ENCODE peak calls at places on chromosomes 13 and 19, in six cellular contexts. One of them, this sample, is unnamed.

GRCh38 chr19:4357921-4358326 is 14.6 kb downstream of the MPND start:
- DNase-seq in C1 segment of cervical spinal cord: no peak
- DNase-seq in uterus: no peak
- DNase-seq in tibial artery: peak
- DNase-seq in cardiac muscle cell: no peak
- DNase-seq in anterior cingulate cortex: no peak
- DNase-seq in this sample: no peak

GRCh38 chr19:46890423-46891170 is 29.8 kb downstream of the ARHGAP35 start:
- DNase-seq in C1 segment of cervical spinal cord: no peak
- DNase-seq in uterus: no peak
- DNase-seq in tibial artery: no peak
- DNase-seq in cardiac muscle cell: peak
- DNase-seq in anterior cingulate cortex: no peak
- DNase-seq in this sample: peak

GRCh38 chr19:32104465-32105235 is 240.8 kb upstream of the ZNF507 start:
- DNase-seq in C1 segment of cervical spinal cord: no peak
- DNase-seq in uterus: peak
- DNase-seq in tibial artery: no peak
- DNase-seq in cardiac muscle cell: peak
- DNase-seq in anterior cingulate cortex: no peak
- DNase-seq in this sample: no peak

GRCh38 chr13:33838567-33839131 is 20.7 kb downstream of the RFC3 start:
- DNase-seq in C1 segment of cervical spinal cord: no peak
- DNase-seq in uterus: no peak
- DNase-seq in tibial artery: no peak
- DNase-seq in cardiac muscle cell: peak
- DNase-seq in anterior cingulate cortex: no peak
- DNase-seq in this sample: peak

GRCh38 chr19:51002542-51003311 is 1.3 kb upstream of the KLK8 start:
- DNase-seq in C1 segment of cervical spinal cord: no peak
- DNase-seq in uterus: no peak
- DNase-seq in tibial artery: no peak
- DNase-seq in cardiac muscle cell: peak
- DNase-seq in anterior cingulate cortex: no peak
- DNase-seq in this sample: no peak

GRCh38 chr13:72062566-72062965 is 195.6 kb upstream of the DACH1 start:
- DNase-seq in C1 segment of cervical spinal cord: no peak
- DNase-seq in uterus: no peak
- DNase-seq in tibial artery: no peak
- DNase-seq in cardiac muscle cell: no peak
- DNase-seq in anterior cingulate cortex: no peak
- DNase-seq in this sample: no peak

GRCh38 chr19:46639356-46640061 is 3.5 kb upstream of the GNG8 start:
- DNase-seq in C1 segment of cervical spinal cord: no peak
- DNase-seq in uterus: peak
- DNase-seq in tibial artery: no peak
- DNase-seq in cardiac muscle cell: peak
- DNase-seq in anterior cingulate cortex: no peak
- DNase-seq in this sample: no peak

GRCh38 chr13:36432106-36432544 is at the start of gene CCNA1:
- DNase-seq in C1 segment of cervical spinal cord: no peak
- DNase-seq in uterus: peak
- DNase-seq in tibial artery: no peak
- DNase-seq in cardiac muscle cell: peak
- DNase-seq in anterior cingulate cortex: no peak
- DNase-seq in this sample: no peak

GRCh38 chr13:88288326-88288725 is 617.2 kb downstream of the SLITRK5 start:
- DNase-seq in C1 segment of cervical spinal cord: no peak
- DNase-seq in uterus: no peak
- DNase-seq in tibial artery: no peak
- DNase-seq in cardiac muscle cell: no peak
- DNase-seq in anterior cingulate cortex: no peak
- DNase-seq in this sample: no peak

GRCh38 chr19:32189956-32190706 is 155.3 kb upstream of the ZNF507 start:
- DNase-seq in C1 segment of cervical spinal cord: no peak
- DNase-seq in uterus: no peak
- DNase-seq in tibial artery: peak
- DNase-seq in cardiac muscle cell: no peak
- DNase-seq in anterior cingulate cortex: no peak
- DNase-seq in this sample: no peak